ENCODE peak calls at places on chromosomes 12 and 14, in four cellular contexts. Y is SK-N-SH, C is AG09309, Z is endothelial cell. W is an unnamed sample.

GRCh38 chr12:66239295-66239694 is 50.3 kb downstream of the IRAK3 start:
- DNase-seq in Y (no peak), C (no peak), Z (no peak), W (no peak)

GRCh38 chr14:23299558-23299957 is 3.1 kb downstream of the PPP1R3E start:
- DNase-seq in C (no peak), Y (no peak), Z (no peak), W (no peak)

GRCh38 chr12:76698966-76699365 is 64.9 kb upstream of the ZDHHC17 start:
- DNase-seq in Y (no peak), Z (no peak), C (no peak), W (no peak)

GRCh38 chr12:50517456-50518048 is 12.8 kb downstream of the DIP2B start:
- DNase-seq in Z (no peak), Y (no peak), C (no peak), W (no peak)

GRCh38 chr12:62379026-62379722 is 87.5 kb upstream of the MON2 start:
- DNase-seq in Z (no peak), C (peak; percentile 11), Y (no peak), W (no peak)

GRCh38 chr12:1777798-1778197 is 42.6 kb upstream of the LRTM2 start:
- DNase-seq in Y (no peak), Z (no peak), C (peak; percentile 46), W (no peak)

GRCh38 chr14:105006831-105007592 is 13.9 kb downstream of the CDCA4 start:
- DNase-seq in Y (no peak), C (no peak), Z (no peak), W (no peak)

GRCh38 chr14:29584992-29585391 is 342.7 kb downstream of the PRKD1 start:
- DNase-seq in Z (no peak), Y (no peak), C (peak; percentile 71), W (no peak)

GRCh38 chr14:61866932-61867920 is 105.0 kb downstream of the SNAPC1 start:
- DNase-seq in C (no peak), Y (no peak), Z (no peak), W (no peak)

GRCh38 chr14:101237241-101237616 is 324.1 kb upstream of the DIO3 start:
- DNase-seq in C (no peak), Y (no peak), Z (no peak), W (no peak)

GRCh38 chr12:98821849-98822248 is 176.8 kb downstream of the APAF1 start:
- DNase-seq in Z (no peak), C (no peak), Y (no peak), W (no peak)

GRCh38 chr14:23445773-23446172 is 10.3 kb upstream of the MYH7 start:
- DNase-seq in Y (no peak), C (no peak), Z (no peak), W (no peak)

GRCh38 chr12:128617304-128617833 is 206.4 kb downstream of the SLC15A4 start:
- DNase-seq in C (no peak), Y (no peak), Z (no peak), W (no peak)

GRCh38 chr12:57549203-57549908 is 488 bp upstream of the KIF5A start:
- DNase-seq in Z (no peak), C (no peak), Y (no peak), W (no peak)

GRCh38 chr12:57550628-57551549 is 1.0 kb downstream of the KIF5A start:
- DNase-seq in Y (no peak), C (no peak), Z (no peak), W (no peak)

GRCh38 chr12:57548488-57548887 is 1.4 kb upstream of the KIF5A start:
- DNase-seq in Z (no peak), Y (no peak), C (no peak), W (no peak)

GRCh38 chr12:57551637-57552305 is 1.9 kb downstream of the KIF5A start:
- DNase-seq in C (no peak), Y (no peak), Z (no peak), W (no peak)

DNA sequence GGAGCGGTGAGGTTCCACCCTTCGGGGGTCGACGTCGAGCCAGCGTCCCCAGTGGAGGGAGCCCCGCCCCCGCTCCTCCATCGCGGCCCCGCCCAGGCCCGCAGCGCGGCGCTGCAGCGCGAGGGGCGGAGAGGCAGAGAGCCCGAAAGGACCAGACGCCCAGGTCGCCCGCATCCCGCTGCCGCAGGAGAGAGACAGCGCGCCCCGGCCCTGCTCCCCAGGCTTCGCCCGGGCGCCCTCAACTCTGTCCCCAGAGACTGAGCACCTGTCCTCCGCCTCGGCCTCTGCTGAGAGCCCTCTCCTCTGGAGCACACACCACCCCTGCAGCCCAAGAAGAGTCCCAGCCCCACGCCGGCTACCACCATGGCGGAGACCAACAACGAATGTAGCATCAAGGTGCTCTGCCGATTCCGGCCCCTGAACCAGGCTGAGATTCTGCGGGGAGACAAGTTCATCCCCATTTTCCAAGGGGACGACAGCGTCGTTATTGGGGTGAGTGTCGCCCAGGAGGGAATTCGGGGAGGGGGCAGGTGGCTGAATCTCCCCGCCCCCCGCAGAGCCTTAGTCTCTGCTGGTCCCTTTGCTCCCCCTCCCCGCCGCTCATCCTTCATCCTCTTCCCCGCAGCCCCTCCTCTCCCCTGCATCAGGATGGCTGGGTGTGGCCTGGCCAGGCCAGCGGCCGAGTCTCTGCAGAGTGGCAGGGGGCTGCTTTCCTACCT is at the start of gene KIF5A:
- DNase-seq in Y (peak; percentile 92), Z (peak; percentile 44), C (no peak), W (peak; percentile 78)
- TF ChIP-seq CTCF in Y (peak; percentile 28), Z (no peak), C (no peak), W (peak; percentile 15)

DNA sequence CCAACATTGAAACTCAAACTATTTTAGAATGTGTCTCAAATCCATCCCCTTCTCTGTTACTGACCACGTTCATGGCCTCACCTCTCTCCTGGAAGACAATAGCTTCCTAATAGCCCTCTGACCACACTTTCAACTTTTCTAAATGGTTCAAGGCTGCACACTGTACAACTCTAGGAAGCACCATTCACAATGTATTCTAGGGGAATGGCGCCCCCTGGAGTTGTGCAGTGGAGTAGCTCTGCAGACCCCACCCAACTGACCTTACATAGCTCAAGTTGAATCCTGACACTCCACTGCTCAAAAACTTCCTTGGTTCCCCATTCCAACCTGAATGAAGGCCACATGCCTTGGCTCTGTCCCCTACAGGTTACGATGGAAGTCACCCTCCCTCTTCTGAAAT is 77.6 kb downstream of the GAS2L3 start:
- DNase-seq in Z (no peak), C (no peak), Y (no peak), W (no peak)
- TF ChIP-seq CTCF in Z (peak; percentile 44), C (no peak), Y (peak; percentile 37), W (no peak)

DNA sequence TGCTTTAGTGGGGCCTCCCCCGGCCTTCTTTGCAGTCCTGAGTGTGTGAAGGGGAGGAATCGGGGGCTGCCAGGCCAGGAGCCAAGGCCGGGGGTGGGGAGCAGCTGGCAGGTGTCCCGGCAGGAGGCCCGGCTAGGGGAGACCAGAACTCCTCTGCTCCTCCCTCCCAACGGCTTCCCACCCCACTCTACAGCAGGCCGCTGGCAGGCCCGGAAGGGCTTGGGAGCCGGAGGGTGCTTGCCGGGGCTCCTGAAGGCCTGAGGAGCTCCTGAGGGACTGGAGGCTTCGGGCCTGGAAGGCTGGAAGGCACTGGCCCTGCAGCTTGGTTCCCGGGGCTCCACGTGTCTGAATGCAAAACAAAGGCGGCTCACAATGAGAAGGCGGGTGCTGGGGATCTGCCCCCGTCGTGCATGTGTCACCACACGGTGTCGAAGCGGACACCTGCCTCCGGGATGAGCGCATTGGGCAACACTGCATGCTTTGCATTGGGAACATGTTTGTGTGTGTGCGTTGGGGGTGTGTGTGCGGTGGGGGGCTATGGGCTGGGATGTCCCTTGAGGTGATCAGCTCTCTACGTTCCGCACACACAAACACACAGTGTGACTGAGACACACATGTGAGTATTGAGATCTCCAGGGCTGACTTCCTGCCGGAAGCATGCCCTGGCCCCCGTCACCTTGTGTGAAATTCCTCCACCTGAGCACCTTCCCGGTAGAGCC is 30.9 kb upstream of the ANKRD9 start:
- DNase-seq in Z (no peak), C (no peak), Y (peak; percentile 50), W (no peak)
- TF ChIP-seq CTCF in Z (no peak), C (no peak), Y (no peak), W (no peak)

GRCh38 chr12:121232977-121233627 is 23.2 kb downstream of the P2RX4 start:
- DNase-seq in C (no peak), Y (no peak), Z (no peak), W (no peak)
- TF ChIP-seq CTCF in C (no peak), Y (no peak), Z (no peak), W (no peak)

DNA sequence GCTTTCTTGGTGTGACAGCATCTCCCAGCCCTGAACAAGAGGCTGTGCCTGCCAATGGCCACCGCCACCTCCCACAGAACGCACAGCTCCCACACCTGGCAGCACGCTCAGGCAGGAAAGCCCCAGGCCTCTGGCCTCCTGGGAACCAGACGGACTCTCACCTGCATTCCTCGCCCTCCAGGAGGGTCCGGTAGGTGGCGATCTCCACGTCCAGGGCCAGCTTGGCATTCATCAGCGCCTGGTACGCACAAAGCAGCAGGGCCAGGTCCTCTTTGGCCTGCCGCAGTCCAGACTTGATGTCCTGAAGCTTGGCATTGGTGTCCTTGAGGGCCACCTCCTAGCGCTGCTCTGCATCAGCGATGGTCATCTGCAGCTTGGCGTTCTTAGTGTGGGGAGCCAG is 12.1 kb upstream of the KRT77 start:
- DNase-seq in Y (peak; percentile 30), Z (peak; percentile 31), C (no peak), W (no peak)
- TF ChIP-seq CTCF in Y (no peak), Z (no peak), C (no peak), W (peak; percentile 24)

DNA sequence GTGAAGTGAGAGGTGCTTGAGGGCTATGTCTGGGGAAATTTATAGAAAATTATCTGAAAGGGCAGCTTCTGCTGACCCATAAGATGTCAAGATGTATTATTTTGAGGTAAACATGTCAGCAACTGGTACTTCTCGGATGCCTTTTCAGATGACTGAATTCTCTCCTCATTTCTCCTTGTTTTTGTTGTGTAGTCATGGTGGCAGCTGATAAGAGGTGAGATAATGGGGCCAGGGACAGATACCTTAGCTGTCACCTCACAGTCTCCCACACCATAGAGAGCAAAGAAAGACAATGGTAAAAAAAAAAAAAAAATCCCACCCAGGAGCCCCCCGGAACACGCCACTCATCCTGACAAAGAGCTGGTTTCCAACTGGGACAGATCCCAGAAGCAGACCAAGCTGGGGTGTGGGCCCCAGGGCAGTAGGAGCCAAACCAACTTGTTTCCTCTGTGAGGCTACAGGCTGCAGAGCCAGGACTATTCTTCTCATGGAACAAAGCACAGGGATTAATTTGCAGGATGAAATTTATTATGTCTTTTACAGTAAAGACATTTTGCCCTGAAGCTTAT is 52.3 kb downstream of the NDUFA12 start:
- DNase-seq in Y (peak; percentile 51), Z (no peak), C (no peak), W (no peak)
- TF ChIP-seq CTCF in Y (no peak), Z (no peak), C (no peak), W (no peak)

GRCh38 chr14:50943943-50944646 is at the start of gene PYGL:
- DNase-seq in Y (peak; percentile 84), C (no peak), Z (peak; percentile 70), W (peak; percentile 57)
- TF ChIP-seq CTCF in Y (no peak), C (no peak), Z (no peak), W (no peak)

DNA sequence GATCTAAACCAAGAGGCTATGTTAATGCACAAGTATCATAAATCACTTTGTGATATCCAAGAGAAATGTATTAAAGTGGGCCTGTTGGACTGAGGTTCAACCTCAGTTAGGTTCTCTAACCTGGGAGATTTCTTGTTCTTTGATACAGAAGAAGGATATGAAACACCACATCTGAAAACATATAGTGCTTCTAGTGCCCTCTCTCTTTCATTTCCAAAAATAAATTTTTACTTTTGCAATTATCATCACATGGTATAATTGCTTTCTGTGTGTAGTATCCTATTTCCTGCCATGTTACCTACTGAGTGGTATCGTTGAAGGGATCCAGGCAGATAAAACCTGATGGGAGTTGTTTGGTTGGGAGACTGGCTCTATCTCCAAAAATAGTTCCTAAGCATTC is 264.9 kb downstream of the CCER1 start:
- DNase-seq in Z (no peak), Y (no peak), C (no peak), W (no peak)
- TF ChIP-seq CTCF in Z (no peak), Y (no peak), C (no peak), W (no peak)

GRCh38 chr12:3686463-3686862 is 66.4 kb downstream of the CRACR2A start:
- DNase-seq in C (no peak), Z (no peak), Y (no peak), W (no peak)
- TF ChIP-seq CTCF in C (no peak), Z (no peak), Y (no peak), W (no peak)

W was measured in D721Med.